ENCODE peak calls at places on chromosome 13, in four cellular contexts. One of them, this sample, is unnamed.

GRCh38 chr13:103168901-103169508 is 102.8 kb upstream of the SLC10A2 start:
- DNase-seq in WTC11: no peak
- DNase-seq in SK-N-SH: no peak
- DNase-seq in GM12878: no peak
- DNase-seq in this sample: no peak

GRCh38 chr13:90890435-90890834 is 457.1 kb upstream of the MIR17HG start:
- DNase-seq in WTC11: no peak
- DNase-seq in SK-N-SH: no peak
- DNase-seq in GM12878: no peak
- DNase-seq in this sample: no peak

GRCh38 chr13:51396352-51396751 is 56.5 kb downstream of the INTS6 start:
- DNase-seq in WTC11: no peak
- DNase-seq in SK-N-SH: no peak
- DNase-seq in GM12878: no peak
- DNase-seq in this sample: no peak

GRCh38 chr13:114106991-114107685 is 25.3 kb downstream of the RASA3 start:
- DNase-seq in WTC11: peak
- DNase-seq in SK-N-SH: no peak
- DNase-seq in GM12878: no peak
- DNase-seq in this sample: no peak

GRCh38 chr13:100550433-100550832 is 38.2 kb downstream of the GGACT start:
- DNase-seq in WTC11: no peak
- DNase-seq in SK-N-SH: no peak
- DNase-seq in GM12878: no peak
- DNase-seq in this sample: no peak

GRCh38 chr13:114203536-114203935 is 24.5 kb downstream of the CFAP97D2 start:
- DNase-seq in WTC11: no peak
- DNase-seq in SK-N-SH: no peak
- DNase-seq in GM12878: no peak
- DNase-seq in this sample: no peak

GRCh38 chr13:79541426-79542049 is 60.6 kb downstream of the NDFIP2 start:
- DNase-seq in WTC11: no peak
- DNase-seq in SK-N-SH: peak
- DNase-seq in GM12878: peak
- DNase-seq in this sample: peak

GRCh38 chr13:109628251-109628699 is 158.1 kb downstream of the IRS2 start:
- DNase-seq in WTC11: no peak
- DNase-seq in SK-N-SH: no peak
- DNase-seq in GM12878: no peak
- DNase-seq in this sample: no peak

GRCh38 chr13:98401936-98402335 is 175.0 kb downstream of the STK24 start:
- DNase-seq in WTC11: no peak
- DNase-seq in SK-N-SH: no peak
- DNase-seq in GM12878: no peak
- DNase-seq in this sample: no peak

GRCh38 chr13:79776538-79776937 is 295.6 kb downstream of the NDFIP2 start:
- DNase-seq in WTC11: no peak
- DNase-seq in SK-N-SH: no peak
- DNase-seq in GM12878: no peak
- DNase-seq in this sample: no peak

GRCh38 chr13:33351324-33351723 is 65.8 kb upstream of the STARD13 start:
- DNase-seq in WTC11: no peak
- DNase-seq in SK-N-SH: no peak
- DNase-seq in GM12878: no peak
- DNase-seq in this sample: no peak
- TF ChIP-seq USF1 in WTC11: no peak
- TF ChIP-seq USF1 in SK-N-SH: no peak
- TF ChIP-seq USF1 in GM12878: no peak
- TF ChIP-seq USF1 in this sample: no peak

GRCh38 chr13:76886292-76887061 is at the start of gene KCTD12:
- DNase-seq in WTC11: peak
- DNase-seq in SK-N-SH: peak
- DNase-seq in GM12878: no peak
- DNase-seq in this sample: peak

GRCh38 chr13:76886005-76886291 is 257 bp downstream of the KCTD12 start:
- DNase-seq in WTC11: no peak
- DNase-seq in SK-N-SH: no peak
- DNase-seq in GM12878: no peak
- DNase-seq in this sample: peak

GRCh38 chr13:76884571-76885202 is 1.5 kb downstream of the KCTD12 start:
- DNase-seq in WTC11: no peak
- DNase-seq in SK-N-SH: peak
- DNase-seq in GM12878: no peak
- DNase-seq in this sample: no peak

GRCh38 chr13:76884167-76884566 is 2.0 kb downstream of the KCTD12 start:
- DNase-seq in WTC11: peak
- DNase-seq in SK-N-SH: no peak
- DNase-seq in GM12878: no peak
- DNase-seq in this sample: no peak

DNA sequence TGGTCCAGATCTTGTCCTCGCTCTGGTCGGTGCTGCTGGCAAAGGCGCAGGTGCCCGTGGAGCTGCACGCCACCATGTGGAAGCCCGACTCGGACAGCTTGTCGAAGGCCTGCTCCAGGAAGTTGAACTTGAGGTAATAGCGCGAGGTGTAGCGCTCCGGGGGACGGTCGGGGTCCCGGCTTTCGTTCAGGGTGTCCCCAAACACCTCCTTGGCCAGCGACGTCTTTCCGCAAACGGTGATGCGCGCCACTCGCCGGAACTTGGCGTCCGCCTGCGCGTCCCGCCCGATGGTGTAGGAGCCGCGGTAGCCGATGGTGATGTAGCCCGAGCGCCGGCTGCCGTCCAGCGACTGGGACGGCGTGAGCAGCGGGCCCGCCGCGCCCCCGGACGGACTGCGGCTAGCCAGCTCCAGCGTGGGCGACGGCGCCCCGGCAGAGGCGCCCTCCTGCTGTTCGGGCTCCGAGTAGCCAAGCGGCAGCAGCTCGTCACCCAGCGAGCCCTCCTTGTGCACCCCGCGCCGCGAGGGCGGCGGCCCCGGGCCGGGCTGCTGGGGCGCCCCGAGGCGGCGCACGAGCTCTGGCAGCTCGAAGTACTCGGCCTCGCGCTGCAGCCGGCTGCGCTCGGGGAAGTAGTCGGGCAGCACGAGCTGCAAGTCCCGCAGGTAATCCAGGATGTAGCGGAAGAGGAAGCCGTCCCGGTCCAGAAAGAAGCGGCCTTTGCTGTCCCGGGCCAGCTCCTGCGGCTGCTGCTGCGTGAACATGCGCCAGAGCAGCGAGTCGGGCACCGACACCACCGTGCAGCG is 801 bp downstream of the KCTD12 start:
- DNase-seq in WTC11: peak
- DNase-seq in SK-N-SH: peak
- DNase-seq in GM12878: no peak
- DNase-seq in this sample: peak
- TF ChIP-seq USF1 in WTC11: no peak
- TF ChIP-seq USF1 in SK-N-SH: no peak
- TF ChIP-seq USF1 in GM12878: no peak
- TF ChIP-seq USF1 in this sample: no peak

GRCh38 chr13:34124912-34125311 is 307.0 kb downstream of the RFC3 start:
- DNase-seq in WTC11: no peak
- DNase-seq in SK-N-SH: no peak
- DNase-seq in GM12878: no peak
- DNase-seq in this sample: no peak

GRCh38 chr13:34128661-34129060 is 310.7 kb downstream of the RFC3 start:
- DNase-seq in WTC11: no peak
- DNase-seq in SK-N-SH: no peak
- DNase-seq in GM12878: no peak
- DNase-seq in this sample: no peak

GRCh38 chr13:34127523-34127922 is 309.6 kb downstream of the RFC3 start:
- DNase-seq in WTC11: no peak
- DNase-seq in SK-N-SH: no peak
- DNase-seq in GM12878: no peak
- DNase-seq in this sample: no peak

GRCh38 chr13:34129422-34129821 is 311.5 kb downstream of the RFC3 start:
- DNase-seq in WTC11: no peak
- DNase-seq in SK-N-SH: no peak
- DNase-seq in GM12878: no peak
- DNase-seq in this sample: no peak
- TF ChIP-seq USF1 in WTC11: no peak
- TF ChIP-seq USF1 in SK-N-SH: no peak
- TF ChIP-seq USF1 in GM12878: no peak
- TF ChIP-seq USF1 in this sample: no peak

GRCh38 chr13:108495686-108496363 is 133.6 kb upstream of the MYO16 start:
- DNase-seq in WTC11: peak
- DNase-seq in SK-N-SH: peak
- DNase-seq in GM12878: no peak
- DNase-seq in this sample: no peak
- TF ChIP-seq USF1 in WTC11: no peak
- TF ChIP-seq USF1 in SK-N-SH: no peak
- TF ChIP-seq USF1 in GM12878: no peak
- TF ChIP-seq USF1 in this sample: no peak

GRCh38 chr13:44243198-44243852 is 130.3 kb upstream of the SERP2 start:
- DNase-seq in WTC11: peak
- DNase-seq in SK-N-SH: peak
- DNase-seq in GM12878: no peak
- DNase-seq in this sample: peak
- TF ChIP-seq USF1 in WTC11: no peak
- TF ChIP-seq USF1 in SK-N-SH: no peak
- TF ChIP-seq USF1 in GM12878: no peak
- TF ChIP-seq USF1 in this sample: no peak

DNA sequence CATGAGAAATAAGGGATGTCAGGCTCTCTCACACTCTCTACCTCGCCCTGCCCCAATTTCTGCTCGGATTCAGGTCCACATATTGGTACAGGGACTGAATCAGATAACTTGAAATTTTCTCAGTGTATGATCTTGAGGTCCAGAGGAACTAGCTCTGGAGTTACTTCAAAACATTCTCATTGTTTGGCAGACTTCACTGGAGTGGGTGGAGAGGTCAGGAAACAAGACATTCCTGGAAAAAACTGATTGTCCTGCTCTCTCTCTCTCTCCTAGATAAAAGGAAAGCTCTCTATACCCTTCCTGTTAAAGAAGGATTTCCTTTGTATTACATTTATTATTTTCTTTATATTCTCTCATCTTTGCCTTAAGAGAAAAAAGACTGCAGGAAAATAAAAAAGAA is 428.2 kb upstream of the DACH1 start:
- DNase-seq in WTC11: no peak
- DNase-seq in SK-N-SH: no peak
- DNase-seq in GM12878: no peak
- DNase-seq in this sample: no peak
- TF ChIP-seq USF1 in WTC11: no peak
- TF ChIP-seq USF1 in SK-N-SH: no peak
- TF ChIP-seq USF1 in GM12878: no peak
- TF ChIP-seq USF1 in this sample: no peak

DNA sequence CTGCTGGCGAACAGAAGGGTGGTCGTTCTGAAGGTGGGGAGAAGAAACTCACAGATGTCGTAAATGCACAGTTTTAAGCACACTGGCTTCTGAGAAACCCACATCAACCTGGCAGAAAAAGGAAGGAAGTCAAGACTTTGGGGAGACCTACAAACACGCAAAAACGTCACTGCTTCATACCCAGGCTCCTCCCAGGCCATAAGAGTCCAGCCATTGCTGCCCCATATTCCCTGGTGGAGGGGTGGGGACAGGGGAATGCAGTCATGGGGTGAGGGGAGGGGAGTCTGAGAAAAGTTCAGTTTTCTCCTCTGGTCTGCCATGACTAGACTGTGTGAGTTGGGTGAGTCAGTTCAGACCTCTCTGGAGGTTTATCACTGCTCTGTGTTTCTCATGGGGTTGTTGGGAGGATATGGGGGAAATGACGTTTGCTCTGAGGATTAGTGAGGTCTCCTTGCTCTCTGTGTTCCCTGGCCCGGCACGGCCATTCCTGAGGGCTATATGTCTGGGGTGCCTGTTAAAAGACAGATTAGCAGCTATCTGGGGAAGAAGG is 139.0 kb downstream of the FLT1 start:
- DNase-seq in WTC11: no peak
- DNase-seq in SK-N-SH: no peak
- DNase-seq in GM12878: no peak
- DNase-seq in this sample: peak
- TF ChIP-seq USF1 in WTC11: no peak
- TF ChIP-seq USF1 in SK-N-SH: no peak
- TF ChIP-seq USF1 in GM12878: no peak
- TF ChIP-seq USF1 in this sample: no peak

GRCh38 chr13:106466691-106467405 is 68.6 kb downstream of the EFNB2 start:
- DNase-seq in WTC11: no peak
- DNase-seq in SK-N-SH: no peak
- DNase-seq in GM12878: no peak
- DNase-seq in this sample: no peak
- TF ChIP-seq USF1 in WTC11: no peak
- TF ChIP-seq USF1 in SK-N-SH: no peak
- TF ChIP-seq USF1 in GM12878: no peak
- TF ChIP-seq USF1 in this sample: no peak

GRCh38 chr13:24208314-24208713 is 47.8 kb downstream of the SPATA13 start:
- DNase-seq in WTC11: no peak
- DNase-seq in SK-N-SH: no peak
- DNase-seq in GM12878: no peak
- DNase-seq in this sample: no peak
- TF ChIP-seq USF1 in WTC11: no peak
- TF ChIP-seq USF1 in SK-N-SH: no peak
- TF ChIP-seq USF1 in GM12878: no peak
- TF ChIP-seq USF1 in this sample: no peak

GRCh38 chr13:19151581-19152263 is 29.9 kb downstream of the TUBA3C start:
- DNase-seq in WTC11: no peak
- DNase-seq in SK-N-SH: no peak
- DNase-seq in GM12878: no peak
- DNase-seq in this sample: no peak

GRCh38 chr13:19154843-19155242 is 26.8 kb downstream of the TUBA3C start:
- DNase-seq in WTC11: no peak
- DNase-seq in SK-N-SH: no peak
- DNase-seq in GM12878: no peak
- DNase-seq in this sample: no peak

GRCh38 chr13:19155321-19155861 is 26.2 kb downstream of the TUBA3C start:
- DNase-seq in WTC11: no peak
- DNase-seq in SK-N-SH: no peak
- DNase-seq in GM12878: no peak
- DNase-seq in this sample: no peak

GRCh38 chr13:19152403-19152802 is 29.2 kb downstream of the TUBA3C start:
- DNase-seq in WTC11: no peak
- DNase-seq in SK-N-SH: no peak
- DNase-seq in GM12878: no peak
- DNase-seq in this sample: no peak

DNA sequence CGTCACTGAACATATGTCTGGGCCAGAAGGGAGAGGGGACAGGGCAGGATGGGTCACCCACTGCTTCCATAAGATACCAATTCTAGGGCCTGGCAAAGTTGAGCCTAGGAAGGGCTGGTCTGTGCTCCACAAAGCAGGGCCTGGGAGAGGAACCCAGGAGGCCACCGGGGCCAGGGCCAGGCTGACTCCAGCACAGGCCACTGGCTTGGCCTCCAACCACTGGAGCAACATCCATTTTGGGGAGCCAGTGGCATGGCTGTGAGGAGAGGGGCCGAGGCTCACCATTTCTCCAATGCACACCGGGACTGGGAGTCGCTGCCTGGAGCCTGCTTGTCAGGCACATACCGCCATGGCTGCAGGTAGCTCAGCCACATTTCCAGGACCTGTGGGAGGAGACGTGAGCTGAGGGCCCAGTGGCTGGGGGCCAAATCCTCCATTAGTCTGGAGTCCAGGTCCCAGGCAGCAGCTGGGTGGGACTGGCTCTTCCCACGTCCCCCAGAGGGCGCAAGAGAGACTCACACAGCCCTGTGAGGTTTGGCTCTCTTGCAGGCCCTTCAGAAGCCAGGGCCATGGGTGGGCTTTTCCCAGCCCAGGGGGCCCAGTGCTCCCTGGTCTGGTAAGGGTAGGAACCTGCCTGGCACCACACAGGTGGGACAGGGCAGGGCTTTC is 27.7 kb downstream of the TUBA3C start:
- DNase-seq in WTC11: no peak
- DNase-seq in SK-N-SH: peak
- DNase-seq in GM12878: no peak
- DNase-seq in this sample: peak
- TF ChIP-seq USF1 in WTC11: no peak
- TF ChIP-seq USF1 in SK-N-SH: no peak
- TF ChIP-seq USF1 in GM12878: no peak
- TF ChIP-seq USF1 in this sample: no peak